ENCODE peak calls at places on chromosome 15, in eight cellular contexts. Q, D, K, R, Y, N, H and O are unnamed samples. For H3K4me1, the result is how much of the 10 kb centered on the place peaks cover.

GRCh38 chr15:81785181-81785580 is 260.6 kb downstream of the MEX3B start:
- DNase-seq in Q (no peak), H (no peak), K (no peak), R (no peak), N (no peak), D (peak), Y (no peak), O (no peak)

GRCh38 chr15:29141908-29142747 is 127.5 kb downstream of the NSMCE3 start:
- DNase-seq in D (no peak), H (no peak), R (no peak), K (no peak), Q (no peak), N (no peak), Y (no peak), O (peak)

GRCh38 chr15:79431636-79432344 is at the start of gene MINAR1:
- DNase-seq in R (no peak), H (no peak), K (peak), Y (no peak), N (peak), D (peak), Q (no peak), O (no peak)

GRCh38 chr15:57384024-57384423 is 7.7 kb downstream of the CGNL1 start:
- DNase-seq in Q (no peak), H (peak), Y (no peak), R (no peak), N (no peak), K (no peak), D (no peak), O (no peak)

GRCh38 chr15:73270366-73271097 is 98.2 kb downstream of the HCN4 start:
- DNase-seq in N (no peak), D (no peak), H (no peak), K (no peak), Y (no peak), R (no peak), Q (no peak), O (no peak)

GRCh38 chr15:31302029-31302657 is 24.5 kb upstream of the KLF13 start:
- DNase-seq in H (peak), R (no peak), Q (no peak), D (no peak), N (no peak), K (no peak), Y (peak), O (no peak)

GRCh38 chr15:31267161-31268107 is 59.2 kb upstream of the KLF13 start:
- DNase-seq in H (peak), K (no peak), D (peak), Y (peak), Q (peak), N (no peak), R (no peak), O (peak)

GRCh38 chr15:90184119-90184785 is 16.9 kb upstream of the SEMA4B start:
- DNase-seq in Q (peak), K (peak), R (peak), N (no peak), Y (peak), D (no peak), H (peak), O (peak)

DNA sequence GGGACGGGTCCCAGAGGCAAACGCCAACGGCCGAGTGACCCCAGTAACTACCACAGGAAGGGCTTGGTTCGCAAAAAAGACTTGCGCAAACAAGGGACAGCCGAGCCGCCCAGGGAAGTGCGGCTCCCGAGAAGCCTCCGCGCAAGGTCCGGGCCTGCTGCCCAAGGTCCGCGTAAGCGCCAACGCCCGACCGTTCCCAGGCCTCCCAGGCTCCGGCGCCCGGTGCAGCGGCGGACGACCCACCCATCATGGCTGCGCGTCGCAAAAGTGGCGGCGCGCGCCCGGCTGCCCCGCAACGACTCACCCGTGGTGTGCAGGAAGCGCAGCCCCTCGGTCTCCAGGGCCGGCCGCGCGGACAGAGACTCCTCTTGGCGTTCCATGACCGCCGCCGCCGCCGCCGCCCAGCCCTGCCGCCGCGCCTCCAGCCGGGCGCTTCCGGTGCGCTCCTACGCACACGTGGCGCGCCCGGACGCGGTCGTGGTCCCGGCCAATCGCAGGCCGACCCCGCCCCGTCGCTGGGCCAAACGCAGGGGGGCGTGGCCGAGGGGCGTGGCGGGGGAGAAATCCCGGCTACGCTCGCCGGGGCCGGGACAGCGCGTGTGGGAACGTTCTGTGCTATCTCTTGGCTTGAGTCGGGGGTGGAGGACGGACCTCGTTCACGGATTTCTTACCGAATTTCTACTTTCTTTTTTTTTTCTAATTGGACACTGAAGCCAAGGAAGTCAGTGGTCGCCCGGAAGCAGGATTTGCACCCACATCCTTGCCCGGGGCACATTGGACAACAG is at the start of gene SELENOS:
- DNase-seq in Q (peak), R (peak), Y (peak), D (peak), N (peak), K (peak), H (peak), O (peak)
- H3K4me1 ChIP-seq in Q (under half), R (under half), Y (under half), D (under half), N (under half), K (under half), H (under half), O (under half)

DNA sequence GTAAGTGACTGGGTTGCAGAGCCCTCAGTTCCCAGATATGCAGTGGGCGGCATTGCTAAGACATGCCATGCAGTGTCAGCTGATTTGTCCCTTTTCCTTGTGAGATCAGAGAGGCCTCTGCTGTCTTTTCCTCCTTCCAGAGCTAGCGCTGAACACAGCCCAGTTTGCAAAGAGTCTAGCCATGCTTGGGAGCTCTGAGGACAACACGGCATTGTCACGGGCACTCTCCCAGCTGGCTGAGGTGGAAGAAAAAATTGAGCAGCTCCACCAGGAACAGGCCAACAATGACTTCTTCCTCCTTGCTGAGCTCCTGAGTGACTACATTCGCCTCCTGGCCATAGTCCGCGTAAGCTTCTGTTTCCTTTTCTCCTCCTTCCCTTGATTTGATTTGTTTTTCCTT is 20.0 kb upstream of the SNX22 start:
- DNase-seq in K (no peak), N (no peak), D (no peak), R (no peak), H (no peak), Y (no peak), Q (no peak), O (no peak)
- H3K4me1 ChIP-seq in K (under half), N (under half), D (under half), R (under half), H (under half), Y (under half), Q (under half), O (under half)

GRCh38 chr15:66763186-66764066 is 61.4 kb downstream of the SMAD6 start:
- DNase-seq in H (peak), Q (peak), K (peak), Y (peak), D (no peak), R (peak), N (no peak), O (peak)
- H3K4me1 ChIP-seq in H (half or more), Q (under half), K (half or more), Y (half or more), D (under half), R (half or more), N (under half), O (half or more)

GRCh38 chr15:85618956-85619491 is 175.7 kb downstream of the KLHL25 start:
- DNase-seq in H (peak), Q (peak), R (no peak), Y (peak), D (peak), K (peak), N (peak), O (no peak)

GRCh38 chr15:85623648-85624047 is 171.1 kb downstream of the KLHL25 start:
- DNase-seq in N (no peak), R (no peak), H (no peak), Y (no peak), K (no peak), Q (no peak), D (no peak), O (no peak)

GRCh38 chr15:85622432-85622831 is 172.3 kb downstream of the KLHL25 start:
- DNase-seq in R (no peak), D (no peak), H (no peak), N (no peak), Q (no peak), K (no peak), Y (no peak), O (no peak)

GRCh38 chr15:85621096-85621495 is 173.6 kb downstream of the KLHL25 start:
- DNase-seq in H (no peak), Y (no peak), N (no peak), Q (no peak), R (no peak), K (no peak), D (no peak), O (no peak)

DNA sequence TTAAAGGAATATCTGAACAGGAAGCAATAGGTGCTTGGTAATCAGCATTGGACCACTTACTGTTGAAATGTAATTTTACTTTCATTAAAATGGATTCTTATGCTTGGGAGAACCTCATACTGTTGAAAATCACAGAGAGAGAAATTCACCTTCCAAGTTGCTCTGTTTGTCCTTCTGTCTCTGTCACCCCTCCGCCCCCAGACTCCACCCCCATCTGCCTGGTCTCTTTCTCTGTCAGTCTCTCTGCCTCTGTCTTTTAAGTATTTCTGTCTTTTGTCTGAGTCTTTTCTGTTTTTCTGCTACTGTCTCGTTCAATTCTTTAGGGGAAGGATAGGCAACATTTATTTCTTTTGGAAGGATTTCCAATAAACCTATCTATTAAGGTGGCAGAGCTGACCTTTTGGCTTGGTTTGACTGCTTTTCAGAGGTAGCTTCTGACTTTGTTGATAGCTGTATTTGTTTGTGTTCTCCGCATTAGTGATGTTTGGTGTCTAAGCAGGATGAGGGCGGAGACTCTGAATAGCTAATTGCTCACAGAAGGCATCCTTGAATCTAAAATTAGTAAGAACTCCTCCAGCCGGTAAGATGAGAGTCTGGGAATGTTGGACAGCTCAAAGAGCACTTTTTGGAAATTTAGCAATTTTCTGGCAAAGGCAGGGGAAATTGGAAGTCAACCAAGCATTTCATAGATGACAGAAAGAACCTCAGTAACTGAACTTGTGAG is 174.2 kb downstream of the KLHL25 start:
- DNase-seq in Y (no peak), D (no peak), K (no peak), Q (no peak), R (no peak), H (no peak), N (no peak), O (no peak)
- H3K4me1 ChIP-seq in Y (half or more), D (under half), K (half or more), Q (half or more), R (half or more), H (half or more), N (under half), O (under half)

GRCh38 chr15:91853968-91854943 is 748 bp downstream of the SLCO3A1 start:
- DNase-seq in H (peak), D (peak), K (peak), R (peak), Q (peak), Y (peak), N (peak), O (no peak)

GRCh38 chr15:91857772-91858171 is 4.3 kb downstream of the SLCO3A1 start:
- DNase-seq in Q (no peak), R (no peak), K (no peak), N (no peak), H (no peak), Y (no peak), D (no peak), O (no peak)

GRCh38 chr15:91855241-91855640 is 1.7 kb downstream of the SLCO3A1 start:
- DNase-seq in H (no peak), Q (no peak), R (no peak), D (no peak), K (no peak), N (no peak), Y (no peak), O (no peak)

GRCh38 chr15:91857224-91857585 is 3.7 kb downstream of the SLCO3A1 start:
- DNase-seq in D (no peak), Q (no peak), K (no peak), Y (no peak), R (no peak), H (no peak), N (no peak), O (no peak)

DNA sequence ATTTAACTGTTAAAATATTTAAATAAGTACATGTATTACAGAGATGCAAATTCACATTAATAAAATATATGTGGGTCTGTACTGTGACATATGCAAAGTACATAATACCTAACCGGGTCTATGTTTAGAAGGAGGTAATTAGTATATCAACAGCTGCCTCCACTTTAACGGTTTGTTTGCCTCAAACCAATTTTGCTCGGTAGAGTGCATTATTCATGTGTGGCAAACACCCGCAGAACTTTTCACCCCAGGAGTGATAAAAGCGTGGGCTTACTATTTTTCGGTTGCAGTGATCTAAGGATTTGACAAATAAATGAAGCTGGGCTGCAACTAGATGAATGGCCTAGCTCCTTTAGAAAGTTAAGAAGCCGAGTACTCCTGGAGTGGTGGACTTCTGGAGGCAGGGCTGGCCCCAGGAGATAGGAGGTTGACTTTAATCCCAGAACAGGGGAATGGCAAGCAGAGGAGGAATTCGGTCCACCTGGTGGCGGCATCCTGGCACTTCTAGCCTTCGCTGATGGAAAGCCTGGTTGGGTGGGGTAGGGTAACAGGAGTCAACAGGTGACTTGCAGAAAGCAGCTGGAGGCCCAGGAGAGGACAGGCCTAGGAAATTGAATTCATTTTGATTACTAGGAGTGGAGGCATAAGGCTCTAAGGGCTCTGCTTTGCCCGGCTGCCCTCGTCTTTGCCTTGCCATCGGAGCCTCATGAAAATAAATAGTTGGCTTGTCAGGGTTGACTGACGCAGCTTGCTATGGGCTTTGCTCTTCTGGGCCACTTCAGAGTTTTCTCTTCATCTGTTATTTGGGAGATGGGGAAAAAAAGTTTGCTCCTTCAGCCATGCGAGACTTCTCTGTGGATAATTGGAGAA is 2.4 kb downstream of the SLCO3A1 start:
- DNase-seq in K (peak), D (peak), Y (peak), R (peak), Q (no peak), N (peak), H (no peak), O (no peak)
- H3K4me1 ChIP-seq in K (under half), D (under half), Y (half or more), R (half or more), Q (under half), N (under half), H (under half), O (under half)